ENCODE peak calls at places on chromosomes 3 and 15, in eight cellular contexts. W is CD4-positive, alpha-beta T cell; A is brain microvascular endothelial cell; I is psoas muscle; F is stomach; B is astrocyte of the spinal cord; V is pancreas; Q is heart right ventricle. P is an unnamed sample.

GRCh38 chr15:41891226-41891625 is 2.6 kb downstream of the SPTBN5 start:
- DNase-seq in B (no peak), W (no peak), A (no peak), Q (no peak), F (no peak), V (no peak), I (peak; percentile 12), P (no peak)

GRCh38 chr3:188421151-188421821 is 267.3 kb downstream of the LPP start:
- DNase-seq in A (peak; percentile 68), V (no peak), W (no peak), I (no peak), F (no peak), Q (no peak), B (peak; percentile 91), P (peak; percentile 87)

GRCh38 chr15:64911317-64912186 is at the start of gene ANKDD1A:
- DNase-seq in Q (peak; percentile 75), I (peak; percentile 73), W (peak; percentile 50), A (no peak), F (peak; percentile 69), V (peak; percentile 58), B (peak; percentile 26), P (no peak)

GRCh38 chr3:32822609-32823498 is 5.1 kb downstream of the TRIM71 start:
- DNase-seq in V (no peak), B (no peak), Q (no peak), A (no peak), F (no peak), W (no peak), I (no peak), P (no peak)

GRCh38 chr3:30007668-30008067 is 598.7 kb upstream of the TGFBR2 start:
- DNase-seq in B (no peak), I (no peak), Q (no peak), F (no peak), V (no peak), W (no peak), A (no peak), P (no peak)

GRCh38 chr3:33758874-33759273 is 39.6 kb upstream of the PDCD6IP start:
- DNase-seq in I (no peak), A (no peak), Q (no peak), F (no peak), B (peak; percentile 3), V (no peak), W (no peak), P (peak; percentile 27)

GRCh38 chr15:67178569-67179210 is 75.8 kb downstream of the AAGAB start:
- DNase-seq in F (no peak), V (no peak), A (peak; percentile 98), B (peak; percentile 99), Q (no peak), I (no peak), W (no peak), P (peak; percentile 96)

GRCh38 chr3:164677317-164677716 is 401.0 kb downstream of the SI start:
- DNase-seq in A (no peak), V (no peak), F (no peak), I (no peak), W (no peak), B (no peak), Q (no peak), P (no peak)

GRCh38 chr3:34859741-34860140 is 779.6 kb upstream of the ARPP21 start:
- DNase-seq in A (peak; percentile 70), W (no peak), B (peak; percentile 77), V (no peak), Q (no peak), I (no peak), F (no peak), P (no peak)

GRCh38 chr3:57726395-57726794 is 29.7 kb upstream of the SLMAP start:
- DNase-seq in F (no peak), W (no peak), I (no peak), A (no peak), Q (no peak), B (no peak), V (no peak), P (no peak)

GRCh38 chr15:49382394-49382793 is 40.6 kb upstream of the FGF7 start:
- DNase-seq in A (no peak), I (no peak), B (no peak), W (no peak), V (no peak), F (no peak), Q (no peak), P (no peak)

GRCh38 chr15:96889734-96890480 is 559.4 kb downstream of the NR2F2 start:
- DNase-seq in F (no peak), A (no peak), V (no peak), W (no peak), Q (no peak), I (no peak), B (peak; percentile 13), P (no peak)

GRCh38 chr3:38646630-38647029 is 2.9 kb downstream of the SCN5A start:
- DNase-seq in I (no peak), V (no peak), Q (no peak), B (peak; percentile 8), A (no peak), F (no peak), W (no peak), P (no peak)
- TF ChIP-seq CTCF in I (no peak), V (no peak), Q (no peak), B (peak; percentile 45), A (peak; percentile 67), F (no peak), W (no peak), P (peak; percentile 59)

GRCh38 chr3:196194542-196194915 is 16.7 kb downstream of the ZDHHC19 start:
- DNase-seq in F (no peak), Q (no peak), I (peak; percentile 44), B (no peak), V (no peak), A (no peak), W (no peak), P (no peak)

GRCh38 chr3:196189608-196190347 is 21.4 kb downstream of the ZDHHC19 start:
- DNase-seq in A (no peak), F (no peak), V (no peak), B (no peak), W (no peak), Q (peak; percentile 7), I (peak; percentile 37), P (no peak)

GRCh38 chr3:196193037-196193737 is 18.0 kb downstream of the ZDHHC19 start:
- DNase-seq in A (no peak), V (no peak), B (no peak), F (no peak), W (no peak), Q (no peak), I (peak; percentile 14), P (no peak)

GRCh38 chr3:196193738-196194541 is 17.3 kb downstream of the ZDHHC19 start:
- DNase-seq in A (no peak), F (peak; percentile 90), Q (peak; percentile 76), W (no peak), B (no peak), V (peak; percentile 62), I (peak; percentile 54), P (no peak)

GRCh38 chr3:196192036-196193001 is 18.9 kb downstream of the ZDHHC19 start:
- DNase-seq in F (peak; percentile 72), I (peak; percentile 77), V (no peak), W (peak; percentile 49), B (no peak), A (no peak), Q (peak; percentile 46), P (no peak)
- TF ChIP-seq CTCF in F (no peak), I (no peak), V (no peak), W (no peak), B (no peak), A (peak; percentile 18), Q (no peak), P (no peak)

GRCh38 chr3:145522893-145523651 is 637.9 kb downstream of the PLOD2 start:
- DNase-seq in I (no peak), Q (no peak), B (no peak), F (no peak), A (no peak), V (no peak), W (no peak), P (no peak)
- TF ChIP-seq CTCF in I (no peak), Q (no peak), B (no peak), F (no peak), A (no peak), V (no peak), W (no peak), P (no peak)

DNA sequence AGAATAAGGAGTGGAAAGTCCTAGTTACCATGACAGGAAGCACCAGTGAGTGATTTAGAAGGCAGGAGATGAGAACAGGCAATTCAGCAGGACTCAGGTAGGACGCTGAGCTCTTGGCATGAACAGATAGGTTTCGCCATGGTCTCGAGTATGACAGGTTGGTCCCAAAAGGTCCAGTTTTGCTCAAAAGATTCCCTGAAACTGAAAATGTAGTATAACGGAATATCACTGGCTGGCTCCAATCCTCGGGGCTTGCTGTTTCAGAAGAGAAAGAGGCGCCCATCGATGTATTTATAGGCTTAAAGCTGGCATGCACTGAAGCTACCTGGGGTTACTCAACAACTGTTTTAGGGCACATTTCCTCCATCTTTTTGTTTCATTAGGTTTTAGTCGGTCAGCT is 59.2 kb downstream of the SRGAP3 start:
- DNase-seq in A (no peak), I (no peak), F (no peak), Q (no peak), W (no peak), B (no peak), V (no peak), P (no peak)
- TF ChIP-seq CTCF in A (no peak), I (no peak), F (no peak), Q (no peak), W (no peak), B (no peak), V (no peak), P (no peak)

GRCh38 chr3:177357352-177358084 is 160.2 kb upstream of the TBL1XR1 start:
- DNase-seq in Q (no peak), W (no peak), A (peak; percentile 88), F (peak; percentile 62), B (peak; percentile 88), I (no peak), V (peak; percentile 42), P (peak; percentile 77)
- TF ChIP-seq CTCF in Q (no peak), W (no peak), A (peak; percentile 14), F (no peak), B (peak; percentile 3), I (no peak), V (no peak), P (peak; percentile 32)

GRCh38 chr15:36497903-36498302 is 81.5 kb upstream of the CDIN1 start:
- DNase-seq in W (no peak), I (no peak), V (no peak), B (peak; percentile 2), F (no peak), Q (no peak), A (no peak), P (no peak)
- TF ChIP-seq CTCF in W (no peak), I (no peak), V (no peak), B (no peak), F (no peak), Q (no peak), A (no peak), P (no peak)

P was measured in HFFc6.